ENCODE peak calls at places on chromosomes 13 and 19, in nine cellular contexts. One of them, this sample, is unnamed. For H3K4me1, the result is how much of the 10 kb centered on the place peaks cover.

GRCh38 chr13:64675256-64675892 is 2554.8 kb downstream of the PCDH9 start:
- DNase-seq in spleen: no peak
- DNase-seq in adrenal gland: no peak
- DNase-seq in ovary: no peak
- DNase-seq in esophagus squamous epithelium: no peak
- DNase-seq in prostate gland: no peak
- DNase-seq in heart left ventricle: no peak
- DNase-seq in breast epithelium: no peak
- DNase-seq in body of pancreas: no peak
- DNase-seq in this sample: no peak

GRCh38 chr13:24618219-24618955 is 61.8 kb upstream of the ATP12A start:
- DNase-seq in breast epithelium: no peak
- DNase-seq in body of pancreas: no peak
- DNase-seq in spleen: peak
- DNase-seq in prostate gland: no peak
- DNase-seq in ovary: no peak
- DNase-seq in esophagus squamous epithelium: no peak
- DNase-seq in adrenal gland: no peak
- DNase-seq in heart left ventricle: no peak
- DNase-seq in this sample: no peak

GRCh38 chr13:96141032-96141431 is 51.1 kb downstream of the HS6ST3 start:
- DNase-seq in prostate gland: no peak
- DNase-seq in spleen: no peak
- DNase-seq in breast epithelium: no peak
- DNase-seq in adrenal gland: no peak
- DNase-seq in esophagus squamous epithelium: no peak
- DNase-seq in heart left ventricle: no peak
- DNase-seq in body of pancreas: no peak
- DNase-seq in ovary: no peak
- DNase-seq in this sample: no peak

GRCh38 chr13:109389456-109389855 is 396.9 kb downstream of the IRS2 start:
- DNase-seq in esophagus squamous epithelium: no peak
- DNase-seq in heart left ventricle: no peak
- DNase-seq in adrenal gland: no peak
- DNase-seq in ovary: no peak
- DNase-seq in spleen: no peak
- DNase-seq in prostate gland: no peak
- DNase-seq in breast epithelium: no peak
- DNase-seq in body of pancreas: no peak
- DNase-seq in this sample: no peak

GRCh38 chr19:38725469-38726283 is 18.6 kb downstream of the CAPN12 start:
- DNase-seq in prostate gland: no peak
- DNase-seq in breast epithelium: no peak
- DNase-seq in adrenal gland: no peak
- DNase-seq in ovary: no peak
- DNase-seq in body of pancreas: no peak
- DNase-seq in esophagus squamous epithelium: no peak
- DNase-seq in spleen: no peak
- DNase-seq in heart left ventricle: no peak
- DNase-seq in this sample: no peak

GRCh38 chr13:30932481-30933333 is at the start of gene TEX26:
- DNase-seq in ovary: no peak
- DNase-seq in esophagus squamous epithelium: no peak
- DNase-seq in heart left ventricle: peak
- DNase-seq in adrenal gland: no peak
- DNase-seq in prostate gland: no peak
- DNase-seq in body of pancreas: no peak
- DNase-seq in breast epithelium: no peak
- DNase-seq in spleen: no peak
- DNase-seq in this sample: no peak

GRCh38 chr13:109275848-109276247 is 510.5 kb downstream of the IRS2 start:
- DNase-seq in heart left ventricle: no peak
- DNase-seq in prostate gland: peak
- DNase-seq in body of pancreas: no peak
- DNase-seq in spleen: no peak
- DNase-seq in ovary: no peak
- DNase-seq in esophagus squamous epithelium: no peak
- DNase-seq in adrenal gland: no peak
- DNase-seq in breast epithelium: no peak
- DNase-seq in this sample: no peak

GRCh38 chr19:50050406-50051223 is 24.8 kb downstream of the ZNF473 start:
- DNase-seq in heart left ventricle: peak
- DNase-seq in adrenal gland: peak
- DNase-seq in breast epithelium: peak
- DNase-seq in spleen: peak
- DNase-seq in prostate gland: peak
- DNase-seq in body of pancreas: peak
- DNase-seq in ovary: peak
- DNase-seq in esophagus squamous epithelium: peak
- DNase-seq in this sample: peak

GRCh38 chr19:45779231-45780145 is 2.8 kb downstream of the DMPK start:
- DNase-seq in body of pancreas: peak
- DNase-seq in breast epithelium: peak
- DNase-seq in prostate gland: peak
- DNase-seq in adrenal gland: peak
- DNase-seq in heart left ventricle: peak
- DNase-seq in esophagus squamous epithelium: peak
- DNase-seq in spleen: peak
- DNase-seq in ovary: peak
- DNase-seq in this sample: peak

GRCh38 chr19:32296694-32297093 is 48.7 kb upstream of the ZNF507 start:
- DNase-seq in body of pancreas: no peak
- DNase-seq in esophagus squamous epithelium: no peak
- DNase-seq in prostate gland: no peak
- DNase-seq in spleen: no peak
- DNase-seq in breast epithelium: no peak
- DNase-seq in ovary: no peak
- DNase-seq in heart left ventricle: no peak
- DNase-seq in adrenal gland: no peak
- DNase-seq in this sample: no peak

GRCh38 chr13:79442221-79442620 is 36.2 kb upstream of the RBM26 start:
- DNase-seq in esophagus squamous epithelium: no peak
- DNase-seq in ovary: no peak
- DNase-seq in prostate gland: no peak
- DNase-seq in body of pancreas: no peak
- DNase-seq in adrenal gland: no peak
- DNase-seq in heart left ventricle: no peak
- DNase-seq in breast epithelium: no peak
- DNase-seq in spleen: no peak
- DNase-seq in this sample: no peak

GRCh38 chr19:47044946-47045866 is 3.2 kb downstream of the TMEM160 start:
- DNase-seq in body of pancreas: no peak
- DNase-seq in esophagus squamous epithelium: no peak
- DNase-seq in adrenal gland: no peak
- DNase-seq in ovary: no peak
- DNase-seq in breast epithelium: no peak
- DNase-seq in spleen: no peak
- DNase-seq in heart left ventricle: no peak
- DNase-seq in prostate gland: no peak
- DNase-seq in this sample: no peak

GRCh38 chr19:33641261-33641660 is 19.5 kb downstream of the CHST8 start:
- DNase-seq in body of pancreas: no peak
- DNase-seq in prostate gland: no peak
- DNase-seq in esophagus squamous epithelium: no peak
- DNase-seq in adrenal gland: no peak
- DNase-seq in heart left ventricle: no peak
- DNase-seq in breast epithelium: no peak
- DNase-seq in spleen: peak
- DNase-seq in ovary: no peak
- DNase-seq in this sample: no peak

GRCh38 chr13:79990048-79990447 is 350.9 kb downstream of the SPRY2 start:
- DNase-seq in prostate gland: no peak
- DNase-seq in spleen: no peak
- DNase-seq in breast epithelium: no peak
- DNase-seq in adrenal gland: no peak
- DNase-seq in heart left ventricle: no peak
- DNase-seq in body of pancreas: no peak
- DNase-seq in esophagus squamous epithelium: no peak
- DNase-seq in ovary: no peak
- DNase-seq in this sample: no peak

GRCh38 chr19:36114763-36115452 is at the start of gene POLR2I:
- DNase-seq in breast epithelium: peak
- DNase-seq in spleen: peak
- DNase-seq in ovary: peak
- DNase-seq in heart left ventricle: peak
- DNase-seq in adrenal gland: peak
- DNase-seq in prostate gland: peak
- DNase-seq in body of pancreas: peak
- DNase-seq in esophagus squamous epithelium: peak
- DNase-seq in this sample: peak

GRCh38 chr19:36116344-36116637 is 1.0 kb downstream of the TBCB start:
- DNase-seq in ovary: no peak
- DNase-seq in heart left ventricle: no peak
- DNase-seq in body of pancreas: no peak
- DNase-seq in adrenal gland: no peak
- DNase-seq in prostate gland: no peak
- DNase-seq in esophagus squamous epithelium: no peak
- DNase-seq in breast epithelium: no peak
- DNase-seq in spleen: no peak
- DNase-seq in this sample: no peak

GRCh38 chr19:36113425-36113824 is 1.2 kb downstream of the POLR2I start:
- DNase-seq in prostate gland: no peak
- DNase-seq in ovary: no peak
- DNase-seq in esophagus squamous epithelium: no peak
- DNase-seq in body of pancreas: no peak
- DNase-seq in spleen: peak
- DNase-seq in heart left ventricle: no peak
- DNase-seq in adrenal gland: no peak
- DNase-seq in breast epithelium: no peak
- DNase-seq in this sample: no peak

GRCh38 chr19:36113895-36114762 is 546 bp downstream of the POLR2I start:
- DNase-seq in ovary: peak
- DNase-seq in prostate gland: peak
- DNase-seq in heart left ventricle: peak
- DNase-seq in esophagus squamous epithelium: no peak
- DNase-seq in body of pancreas: peak
- DNase-seq in adrenal gland: peak
- DNase-seq in breast epithelium: no peak
- DNase-seq in spleen: peak
- DNase-seq in this sample: no peak

DNA sequence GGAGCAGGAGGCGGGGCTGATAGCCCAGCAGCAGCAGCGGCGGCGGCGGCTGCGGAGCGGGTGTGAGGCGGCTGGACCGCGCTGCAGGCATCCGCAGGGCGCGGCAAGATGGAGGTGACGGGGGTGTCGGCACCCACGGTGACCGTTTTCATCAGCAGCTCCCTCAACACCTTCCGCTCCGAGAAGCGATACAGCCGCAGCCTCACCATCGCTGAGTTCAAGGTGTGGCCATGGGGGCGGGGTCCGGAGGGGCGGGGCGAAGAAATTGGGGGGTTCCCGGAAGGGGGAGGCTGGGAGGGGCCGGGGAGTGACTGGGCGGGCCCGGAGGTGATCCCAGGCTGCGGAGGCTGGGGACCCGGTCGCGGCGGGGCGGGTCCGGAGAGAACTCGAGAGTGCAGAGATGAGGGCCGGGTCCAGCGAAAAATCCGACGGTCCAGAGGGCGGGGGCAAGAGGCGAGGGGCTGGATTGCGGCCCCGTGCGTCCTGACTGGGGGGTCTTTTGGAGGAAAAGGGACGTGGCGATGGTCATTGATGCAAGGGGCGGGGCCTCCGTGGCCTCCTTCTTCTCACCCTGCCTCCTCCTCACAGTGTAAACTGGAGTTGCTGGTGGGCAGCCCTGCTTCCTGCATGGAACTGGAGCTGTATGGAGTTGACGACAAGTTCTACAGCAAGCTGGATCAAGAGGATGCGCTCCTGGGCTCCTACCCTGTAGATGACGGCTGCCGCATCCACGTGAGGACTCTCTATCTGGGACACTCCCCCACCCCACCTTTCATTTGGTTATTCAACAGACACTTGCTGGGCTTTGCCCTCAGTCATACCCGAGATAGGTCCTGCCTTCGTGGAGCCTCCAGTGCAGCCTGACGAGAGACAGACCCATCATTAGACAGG is at the start of gene TBCB:
- DNase-seq in adrenal gland: no peak
- DNase-seq in spleen: peak
- DNase-seq in heart left ventricle: peak
- DNase-seq in breast epithelium: peak
- DNase-seq in prostate gland: peak
- DNase-seq in esophagus squamous epithelium: peak
- DNase-seq in body of pancreas: no peak
- DNase-seq in ovary: no peak
- DNase-seq in this sample: peak
- TF ChIP-seq POLR2A in adrenal gland: peak
- TF ChIP-seq POLR2A in spleen: peak
- TF ChIP-seq POLR2A in heart left ventricle: peak
- TF ChIP-seq POLR2A in breast epithelium: no peak
- TF ChIP-seq POLR2A in prostate gland: peak
- TF ChIP-seq POLR2A in esophagus squamous epithelium: peak
- TF ChIP-seq POLR2A in body of pancreas: peak
- TF ChIP-seq POLR2A in ovary: peak
- TF ChIP-seq POLR2A in this sample: peak

GRCh38 chr19:55516878-55517620 is 19.9 kb downstream of the SBK2 start:
- DNase-seq in prostate gland: peak
- DNase-seq in body of pancreas: peak
- DNase-seq in adrenal gland: peak
- DNase-seq in heart left ventricle: peak
- DNase-seq in spleen: peak
- DNase-seq in esophagus squamous epithelium: peak
- DNase-seq in breast epithelium: peak
- DNase-seq in ovary: peak
- DNase-seq in this sample: peak
- H3K27ac ChIP-seq in prostate gland: peak
- H3K27ac ChIP-seq in body of pancreas: peak
- H3K27ac ChIP-seq in adrenal gland: peak
- H3K27ac ChIP-seq in heart left ventricle: peak
- H3K27ac ChIP-seq in spleen: peak
- H3K27ac ChIP-seq in esophagus squamous epithelium: peak
- H3K27ac ChIP-seq in breast epithelium: peak
- H3K27ac ChIP-seq in ovary: peak
- H3K27ac ChIP-seq in this sample: peak

GRCh38 chr13:25862156-25862555 is 189.7 kb downstream of the SHISA2 start:
- DNase-seq in heart left ventricle: no peak
- DNase-seq in body of pancreas: no peak
- DNase-seq in ovary: no peak
- DNase-seq in breast epithelium: no peak
- DNase-seq in esophagus squamous epithelium: no peak
- DNase-seq in spleen: no peak
- DNase-seq in prostate gland: no peak
- DNase-seq in adrenal gland: no peak
- DNase-seq in this sample: no peak
- H3K4me1 ChIP-seq in heart left ventricle: under half
- H3K4me1 ChIP-seq in body of pancreas: under half
- H3K4me1 ChIP-seq in ovary: under half
- H3K4me1 ChIP-seq in breast epithelium: under half
- H3K4me1 ChIP-seq in esophagus squamous epithelium: under half
- H3K4me1 ChIP-seq in spleen: under half
- H3K4me1 ChIP-seq in prostate gland: under half
- H3K4me1 ChIP-seq in adrenal gland: under half
- H3K4me1 ChIP-seq in this sample: under half

DNA sequence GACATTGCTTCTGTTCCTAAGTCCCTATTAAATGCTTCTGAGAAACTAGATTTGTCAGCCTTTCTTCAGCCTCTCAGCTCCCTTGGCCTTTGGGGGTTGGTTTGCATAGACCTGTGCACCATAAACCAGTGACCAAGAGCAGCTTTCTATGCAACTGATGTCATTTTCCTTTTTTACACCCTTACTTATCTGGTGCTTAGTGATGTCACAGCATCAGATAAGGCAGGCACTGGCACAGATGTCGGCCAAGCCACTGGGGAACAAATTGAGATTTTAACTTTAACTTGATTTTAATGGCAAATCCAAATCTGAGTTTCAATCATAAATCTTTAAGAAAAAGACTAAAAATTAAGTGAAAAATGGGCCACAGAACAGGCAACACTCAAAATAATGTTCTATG is 59.8 kb downstream of the RUBCNL start:
- DNase-seq in ovary: no peak
- DNase-seq in body of pancreas: no peak
- DNase-seq in adrenal gland: no peak
- DNase-seq in breast epithelium: no peak
- DNase-seq in prostate gland: no peak
- DNase-seq in spleen: no peak
- DNase-seq in heart left ventricle: no peak
- DNase-seq in esophagus squamous epithelium: no peak
- DNase-seq in this sample: no peak
- TF ChIP-seq POLR2A in ovary: no peak
- TF ChIP-seq POLR2A in body of pancreas: no peak
- TF ChIP-seq POLR2A in adrenal gland: no peak
- TF ChIP-seq POLR2A in breast epithelium: no peak
- TF ChIP-seq POLR2A in prostate gland: no peak
- TF ChIP-seq POLR2A in spleen: no peak
- TF ChIP-seq POLR2A in heart left ventricle: no peak
- TF ChIP-seq POLR2A in esophagus squamous epithelium: no peak
- TF ChIP-seq POLR2A in this sample: no peak